ENCODE peak calls at places on chromosomes 5 and 9, in seven cellular contexts. W is IMR-90; J is anterior cingulate cortex; R is cardiac fibroblast; T is brain microvascular endothelial cell; H is mesenteric fat pad; I is stimulated activated naive CD8-positive, alpha-beta T cell treated with anti-CD3 and anti-CD28 coated beads, Interleukin-15, amount 100 ng/mL, for 72 hours. F is an unnamed sample.

GRCh38 chr5:157596449-157596848 is 20.9 kb upstream of the ADAM19 start:
- DNase-seq in R (no peak), W (no peak), T (no peak), H (no peak), J (no peak), I (no peak), F (no peak)

GRCh38 chr9:133342570-133342969 is 5.4 kb downstream of the MED22 start:
- DNase-seq in I (no peak), W (no peak), H (no peak), R (no peak), J (no peak), T (no peak), F (peak)

GRCh38 chr5:24804221-24804681 is 159.5 kb upstream of the CDH10 start:
- DNase-seq in H (no peak), W (no peak), T (no peak), R (no peak), J (no peak), I (no peak), F (no peak)

GRCh38 chr5:127976525-127976924 is 107.0 kb upstream of the SLC12A2 start:
- DNase-seq in H (no peak), R (no peak), W (no peak), T (no peak), J (no peak), I (no peak), F (no peak)

GRCh38 chr9:137390553-137391410 is 32.2 kb downstream of the EXD3 start:
- DNase-seq in H (no peak), W (no peak), R (no peak), T (no peak), I (no peak), J (peak), F (no peak)

GRCh38 chr5:175686396-175686795 is 28.5 kb downstream of the HRH2 start:
- DNase-seq in W (no peak), J (no peak), I (no peak), H (no peak), T (no peak), R (no peak), F (peak)

GRCh38 chr5:156394642-156395393 is 67.9 kb downstream of the SGCD start:
- DNase-seq in T (no peak), J (no peak), W (peak), R (peak), I (no peak), H (no peak), F (no peak)

GRCh38 chr9:134179595-134179917 is 15.2 kb upstream of the RNU6ATAC start:
- DNase-seq in H (no peak), I (no peak), J (no peak), T (no peak), W (no peak), R (no peak), F (peak)

GRCh38 chr5:157998021-157998504 is 139.1 kb upstream of the CLINT1 start:
- DNase-seq in R (peak), I (no peak), J (no peak), T (peak), W (peak), H (no peak), F (peak)

GRCh38 chr5:40653221-40654022 is 26.3 kb upstream of the PTGER4 start:
- DNase-seq in I (no peak), J (no peak), W (no peak), R (no peak), T (no peak), H (no peak), F (peak)

GRCh38 chr5:14809369-14810144 is 62.0 kb downstream of the ANKH start:
- DNase-seq in I (peak), H (no peak), J (peak), T (peak), W (peak), R (peak), F (peak)

GRCh38 chr5:149403923-149404745 is 25.0 kb upstream of the IL17B start:
- DNase-seq in H (no peak), I (no peak), T (peak), R (peak), J (no peak), W (peak), F (peak)

GRCh38 chr9:33468797-33469621 is 4.7 kb downstream of the NOL6 start:
- DNase-seq in W (no peak), I (no peak), R (no peak), J (no peak), T (no peak), H (peak), F (peak)

GRCh38 chr5:128276537-128277216 is 193.1 kb downstream of the SLC12A2 start:
- DNase-seq in J (no peak), W (peak), I (no peak), R (peak), T (peak), H (no peak), F (no peak)

GRCh38 chr5:961711-962240 is 46.8 kb upstream of the NKD2 start:
- DNase-seq in J (no peak), W (no peak), T (no peak), I (no peak), R (no peak), H (peak), F (peak)

GRCh38 chr5:140327589-140327988 is 18.8 kb downstream of the HBEGF start:
- DNase-seq in H (no peak), R (peak), J (no peak), T (no peak), I (no peak), W (peak), F (peak)

GRCh38 chr9:99085949-99086948 is 18.7 kb upstream of the TGFBR1 start:
- DNase-seq in J (no peak), W (peak), I (no peak), R (no peak), T (peak), H (no peak), F (peak)

GRCh38 chr5:55410840-55411239 is 103.1 kb downstream of the MTREX start:
- DNase-seq in W (no peak), I (no peak), R (no peak), J (no peak), T (no peak), H (no peak), F (no peak)

GRCh38 chr9:122314193-122314592 is 49.5 kb downstream of the MRRF start:
- DNase-seq in T (no peak), H (no peak), J (no peak), R (no peak), I (no peak), W (no peak), F (no peak)

GRCh38 chr9:129863059-129863690 is 27.9 kb downstream of the USP20 start:
- DNase-seq in W (peak), R (peak), H (no peak), T (peak), I (peak), J (no peak), F (no peak)

GRCh38 chr5:161096591-161096990 is 244.6 kb upstream of the ATP10B start:
- DNase-seq in W (no peak), H (no peak), T (no peak), J (no peak), I (no peak), R (no peak), F (no peak)

GRCh38 chr9:37192803-37193202 is 72.4 kb downstream of the ZCCHC7 start:
- DNase-seq in W (no peak), H (no peak), R (no peak), I (no peak), J (no peak), T (no peak), F (no peak)

GRCh38 chr9:84315278-84315877 is 25.2 kb downstream of the SLC28A3 start:
- DNase-seq in R (peak), T (peak), H (no peak), J (peak), I (peak), W (peak), F (no peak)

GRCh38 chr5:172664018-172664417 is 23.0 kb downstream of the NEURL1B start:
- DNase-seq in T (no peak), R (no peak), J (no peak), H (no peak), W (no peak), I (no peak), F (peak)

GRCh38 chr5:156239800-156240199 is 87.2 kb upstream of the SGCD start:
- DNase-seq in J (no peak), R (no peak), I (no peak), T (no peak), H (no peak), W (no peak), F (no peak)

GRCh38 chr9:124291801-124292396 is 34.1 kb downstream of the NEK6 start:
- DNase-seq in R (no peak), I (peak), H (no peak), W (no peak), J (peak), T (no peak), F (peak)

GRCh38 chr5:25006734-25007133 is 362.0 kb upstream of the CDH10 start:
- DNase-seq in T (no peak), I (no peak), H (no peak), W (no peak), J (no peak), R (peak), F (no peak)

GRCh38 chr9:113625456-113625855 is 161.9 kb downstream of the RGS3 start:
- DNase-seq in R (no peak), T (no peak), I (no peak), H (peak), W (no peak), J (no peak), F (no peak)

GRCh38 chr5:137320056-137321045 is 178.8 kb downstream of the SPOCK1 start:
- DNase-seq in W (peak), H (no peak), I (peak), T (peak), R (peak), J (no peak), F (peak)

GRCh38 chr9:81776390-81776789 is 87.0 kb upstream of the TLE1 start:
- DNase-seq in T (no peak), W (no peak), R (no peak), J (no peak), I (no peak), H (no peak), F (no peak)

GRCh38 chr5:174000078-174000477 is 11.1 kb downstream of the C5orf47 start:
- DNase-seq in T (no peak), H (no peak), J (no peak), R (no peak), I (no peak), W (no peak), F (no peak)

GRCh38 chr5:16889203-16889971 is 46.7 kb downstream of the MYO10 start:
- DNase-seq in I (no peak), W (peak), T (peak), H (no peak), R (peak), J (no peak), F (no peak)

GRCh38 chr5:57219386-57219785 is 45.5 kb downstream of the GPBP1 start:
- DNase-seq in I (no peak), T (no peak), R (no peak), W (no peak), H (no peak), J (no peak), F (no peak)

GRCh38 chr5:143355710-143356109 is 47.8 kb downstream of the NR3C1 start:
- DNase-seq in J (no peak), I (no peak), T (peak), H (no peak), R (peak), W (peak), F (no peak)

GRCh38 chr5:56003179-56003578 is 8.4 kb upstream of the IL6ST start:
- DNase-seq in T (no peak), I (no peak), W (peak), J (no peak), H (no peak), R (peak), F (peak)

GRCh38 chr5:57488308-57488955 is 5.8 kb upstream of the ACTBL2 start:
- DNase-seq in H (no peak), I (no peak), T (peak), J (no peak), R (peak), W (peak), F (peak)

F was measured in osteoblast.